ENCODE peak calls at places on chromosome 11, in six cellular contexts. One of them, this sample, is unnamed.

GRCh38 chr11:77580712-77581337 is 8.9 kb upstream of the AQP11 start:
- DNase-seq in WTC11: no peak
- DNase-seq in K562: no peak
- DNase-seq in HCT116: no peak
- DNase-seq in HepG2: no peak
- DNase-seq in GM12878: no peak
- DNase-seq in this sample: no peak

GRCh38 chr11:64258946-64259532 is 7.7 kb downstream of the PLCB3 start:
- DNase-seq in WTC11: no peak
- DNase-seq in GM12878: no peak
- DNase-seq in HepG2: no peak
- DNase-seq in HCT116: no peak
- DNase-seq in K562: no peak
- DNase-seq in this sample: no peak

GRCh38 chr11:2911088-2912037 is 17.9 kb downstream of the PHLDA2 start:
- DNase-seq in WTC11: no peak
- DNase-seq in K562: no peak
- DNase-seq in HCT116: no peak
- DNase-seq in HepG2: no peak
- DNase-seq in GM12878: no peak
- DNase-seq in this sample: no peak

GRCh38 chr11:61057615-61058014 is 44.7 kb upstream of the CD5 start:
- DNase-seq in WTC11: no peak
- DNase-seq in HCT116: no peak
- DNase-seq in K562: no peak
- DNase-seq in HepG2: no peak
- DNase-seq in GM12878: no peak
- DNase-seq in this sample: no peak

GRCh38 chr11:94145916-94146315 is 17.3 kb downstream of the PANX1 start:
- DNase-seq in HCT116: no peak
- DNase-seq in K562: no peak
- DNase-seq in GM12878: no peak
- DNase-seq in WTC11: no peak
- DNase-seq in HepG2: no peak
- DNase-seq in this sample: no peak

GRCh38 chr11:11553595-11553994 is 68.2 kb downstream of the GALNT18 start:
- DNase-seq in HCT116: no peak
- DNase-seq in WTC11: no peak
- DNase-seq in K562: no peak
- DNase-seq in HepG2: no peak
- DNase-seq in GM12878: no peak
- DNase-seq in this sample: no peak

GRCh38 chr11:41281131-41281742 is 178.2 kb downstream of the LRRC4C start:
- DNase-seq in K562: no peak
- DNase-seq in HepG2: no peak
- DNase-seq in WTC11: no peak
- DNase-seq in GM12878: no peak
- DNase-seq in HCT116: no peak
- DNase-seq in this sample: no peak

GRCh38 chr11:21511835-21512440 is 680.9 kb upstream of the ANO5 start:
- DNase-seq in HCT116: peak
- DNase-seq in K562: peak
- DNase-seq in GM12878: no peak
- DNase-seq in HepG2: peak
- DNase-seq in WTC11: peak
- DNase-seq in this sample: peak

GRCh38 chr11:118342503-118343161 is at the start of gene CD3D:
- DNase-seq in WTC11: no peak
- DNase-seq in HepG2: peak
- DNase-seq in GM12878: no peak
- DNase-seq in K562: peak
- DNase-seq in HCT116: no peak
- DNase-seq in this sample: no peak

GRCh38 chr11:134464981-134465730 is 53.1 kb upstream of the B3GAT1 start:
- DNase-seq in K562: no peak
- DNase-seq in HCT116: no peak
- DNase-seq in HepG2: no peak
- DNase-seq in WTC11: no peak
- DNase-seq in GM12878: no peak
- DNase-seq in this sample: no peak

DNA sequence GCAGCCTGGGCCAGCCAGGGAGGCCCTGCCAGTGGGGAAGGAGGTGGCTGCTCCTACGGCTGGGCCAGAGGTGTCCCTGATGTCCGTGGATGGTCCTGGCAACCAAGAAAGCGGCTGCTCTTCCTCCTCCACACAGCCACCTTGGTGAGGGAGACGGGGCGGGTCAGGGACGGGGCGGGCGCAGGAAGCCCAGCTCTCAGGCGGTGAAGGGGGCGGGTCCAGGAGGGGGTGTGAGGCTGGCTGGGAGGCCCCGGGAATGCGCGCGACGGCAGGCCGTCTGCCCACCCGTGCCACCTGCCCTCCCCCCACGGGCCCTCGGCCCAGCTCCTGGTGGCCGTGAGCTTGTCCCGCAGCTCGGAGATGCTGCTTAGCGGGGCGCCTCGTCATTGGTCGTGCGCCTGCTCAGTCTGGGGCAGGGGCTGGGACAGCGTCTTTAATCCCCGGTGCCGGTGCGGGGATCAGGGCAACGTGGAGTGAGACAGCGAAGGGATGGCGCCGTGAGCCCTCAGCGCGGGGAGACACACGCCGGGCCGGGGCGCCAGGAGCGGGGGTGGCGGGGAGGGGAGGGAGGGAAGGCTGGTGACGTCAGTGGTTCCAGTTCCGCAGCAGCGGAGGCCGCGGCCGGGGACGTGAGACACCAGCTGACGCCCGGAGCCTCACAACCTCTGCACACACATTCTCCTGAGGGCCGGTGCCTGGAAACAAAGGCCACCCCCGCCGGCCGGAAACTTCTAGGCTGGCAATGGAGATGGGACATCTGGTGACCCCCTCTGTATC is 6.7 kb upstream of the BRSK2 start:
- DNase-seq in HepG2: peak
- DNase-seq in K562: peak
- DNase-seq in WTC11: peak
- DNase-seq in HCT116: peak
- DNase-seq in GM12878: peak
- DNase-seq in this sample: peak
- TF ChIP-seq ATF3 in HepG2: no peak
- TF ChIP-seq ATF3 in K562: no peak
- TF ChIP-seq ATF3 in WTC11: no peak
- TF ChIP-seq ATF3 in HCT116: no peak
- TF ChIP-seq ATF3 in GM12878: no peak
- TF ChIP-seq ATF3 in this sample: no peak

GRCh38 chr11:37370817-37371216 is 772.8 kb upstream of the RAG2 start:
- DNase-seq in GM12878: no peak
- DNase-seq in HCT116: no peak
- DNase-seq in K562: no peak
- DNase-seq in HepG2: no peak
- DNase-seq in WTC11: no peak
- DNase-seq in this sample: no peak
- TF ChIP-seq ATF3 in GM12878: no peak
- TF ChIP-seq ATF3 in HCT116: no peak
- TF ChIP-seq ATF3 in K562: no peak
- TF ChIP-seq ATF3 in HepG2: no peak
- TF ChIP-seq ATF3 in WTC11: no peak
- TF ChIP-seq ATF3 in this sample: no peak

GRCh38 chr11:13963169-13963948 is 836 bp downstream of the SPON1 start:
- DNase-seq in K562: no peak
- DNase-seq in HepG2: no peak
- DNase-seq in WTC11: peak
- DNase-seq in HCT116: no peak
- DNase-seq in GM12878: no peak
- DNase-seq in this sample: no peak
- TF ChIP-seq ATF3 in K562: no peak
- TF ChIP-seq ATF3 in HepG2: no peak
- TF ChIP-seq ATF3 in WTC11: no peak
- TF ChIP-seq ATF3 in HCT116: no peak
- TF ChIP-seq ATF3 in GM12878: no peak
- TF ChIP-seq ATF3 in this sample: no peak

GRCh38 chr11:34565417-34566208 is 52.0 kb upstream of the ELF5 start:
- DNase-seq in WTC11: peak
- DNase-seq in K562: peak
- DNase-seq in HCT116: peak
- DNase-seq in GM12878: no peak
- DNase-seq in HepG2: peak
- DNase-seq in this sample: no peak

GRCh38 chr11:34564406-34564805 is 50.8 kb upstream of the ELF5 start:
- DNase-seq in K562: no peak
- DNase-seq in HCT116: peak
- DNase-seq in GM12878: no peak
- DNase-seq in HepG2: no peak
- DNase-seq in WTC11: no peak
- DNase-seq in this sample: peak

GRCh38 chr11:34566209-34566551 is 52.6 kb upstream of the ELF5 start:
- DNase-seq in WTC11: no peak
- DNase-seq in HCT116: no peak
- DNase-seq in K562: no peak
- DNase-seq in HepG2: peak
- DNase-seq in GM12878: no peak
- DNase-seq in this sample: no peak

GRCh38 chr11:34566736-34567135 is 53.1 kb upstream of the ELF5 start:
- DNase-seq in HepG2: no peak
- DNase-seq in GM12878: no peak
- DNase-seq in HCT116: no peak
- DNase-seq in K562: no peak
- DNase-seq in WTC11: no peak
- DNase-seq in this sample: no peak

GRCh38 chr11:34564807-34565241 is 51.2 kb upstream of the ELF5 start:
- DNase-seq in HepG2: peak
- DNase-seq in K562: no peak
- DNase-seq in WTC11: peak
- DNase-seq in GM12878: no peak
- DNase-seq in HCT116: no peak
- DNase-seq in this sample: no peak
- TF ChIP-seq ATF3 in HepG2: no peak
- TF ChIP-seq ATF3 in K562: no peak
- TF ChIP-seq ATF3 in WTC11: no peak
- TF ChIP-seq ATF3 in GM12878: no peak
- TF ChIP-seq ATF3 in HCT116: no peak
- TF ChIP-seq ATF3 in this sample: no peak

DNA sequence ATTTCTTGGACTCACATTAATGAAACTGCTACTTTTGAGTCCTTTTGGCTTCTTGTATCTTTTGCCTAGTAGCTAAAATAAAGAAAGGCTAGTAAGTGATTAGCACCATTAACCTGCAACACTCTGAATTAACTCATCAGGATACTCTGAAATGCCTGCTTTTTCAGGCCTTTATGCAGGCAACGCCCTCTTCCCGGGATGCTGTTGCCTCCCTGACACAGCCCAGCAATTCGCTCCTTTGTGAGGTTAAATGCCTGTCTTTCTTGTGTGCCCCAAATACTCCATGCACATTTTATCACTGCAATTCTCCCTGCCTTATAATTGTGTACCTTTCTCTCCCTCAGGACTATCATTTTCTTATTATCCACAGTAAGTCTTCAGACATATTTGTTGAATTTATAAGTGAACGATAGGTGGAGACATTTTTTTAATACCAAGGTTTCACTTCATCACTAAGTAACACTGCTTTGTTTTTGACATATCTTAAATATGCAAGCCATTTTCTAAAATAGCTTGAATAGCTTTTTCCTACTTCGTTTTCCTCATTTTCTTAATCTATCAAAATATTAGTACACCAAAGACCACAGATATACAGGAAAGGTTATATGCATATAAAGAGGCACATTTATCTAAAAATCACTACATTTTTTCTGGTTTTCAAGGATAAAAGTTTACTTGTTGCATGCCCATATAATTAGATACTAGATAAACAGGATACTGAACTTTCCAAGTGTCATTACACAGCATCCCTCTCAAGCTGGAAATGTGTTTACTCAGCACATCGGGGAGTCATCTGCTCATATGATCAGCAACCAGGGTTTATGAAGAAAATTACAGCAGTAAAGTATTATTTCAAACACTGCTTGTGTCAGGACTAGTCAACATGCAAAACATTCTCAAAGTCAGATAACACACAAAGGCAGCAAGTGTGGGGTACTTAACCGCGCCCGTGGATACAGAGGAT is 48.5 kb upstream of the DDI1 start:
- DNase-seq in HCT116: no peak
- DNase-seq in GM12878: no peak
- DNase-seq in HepG2: no peak
- DNase-seq in K562: no peak
- DNase-seq in WTC11: peak
- DNase-seq in this sample: peak
- TF ChIP-seq ATF3 in HCT116: no peak
- TF ChIP-seq ATF3 in GM12878: no peak
- TF ChIP-seq ATF3 in HepG2: no peak
- TF ChIP-seq ATF3 in K562: no peak
- TF ChIP-seq ATF3 in WTC11: no peak
- TF ChIP-seq ATF3 in this sample: no peak

This sample was measured in H1.